ENCODE peak calls at places on chromosomes 11 and 22, in nine cellular contexts. Z is EH; H is aorta; K is activated naive CD4-positive, alpha-beta T cell treated with anti-CD3 and anti-CD28 coated beads, Interleukin-2, amount 10 ng/mL, durations not matched to agents 7 days and 5 days; M is heart left ventricle; I is ELR; Q is hepatic stellate cell; V is brain microvascular endothelial cell; G is T-helper 2 cell. X is an unnamed sample.

GRCh38 chr22:29689872-29690213 is 30.0 kb upstream of the CABP7 start:
- DNase-seq in K (peak), I (peak), V (peak), Z (peak), M (peak), G (peak), Q (peak), H (no peak), X (no peak)

GRCh38 chr11:66183581-66184048 is 84.8 kb upstream of the RAB1B start:
- DNase-seq in Q (no peak), V (peak), M (no peak), I (peak), K (no peak), Z (peak), H (no peak), G (no peak), X (no peak)

GRCh38 chr11:44003736-44004451 is 43.9 kb upstream of the ACCSL start:
- DNase-seq in G (no peak), V (no peak), K (no peak), Z (no peak), H (no peak), Q (no peak), I (no peak), M (peak), X (no peak)

GRCh38 chr22:30290318-30290678 is 993 bp upstream of the CASTOR1 start:
- DNase-seq in V (no peak), Z (peak), H (no peak), Q (no peak), K (no peak), M (no peak), G (no peak), I (peak), X (no peak)

GRCh38 chr11:12880327-12880726 is 128.8 kb upstream of the RASSF10 start:
- DNase-seq in Z (no peak), K (no peak), Q (no peak), V (no peak), G (no peak), I (no peak), M (no peak), H (no peak), X (no peak)

GRCh38 chr22:44337658-44338004 is 24.9 kb upstream of the SHISAL1 start:
- DNase-seq in Q (peak), K (no peak), M (no peak), H (peak), V (peak), I (peak), Z (peak), G (no peak), X (no peak)

GRCh38 chr22:26599505-26599904 is 9.6 kb upstream of the TPST2 start:
- DNase-seq in Z (no peak), Q (no peak), G (no peak), V (no peak), H (no peak), I (no peak), K (no peak), M (no peak), X (no peak)

GRCh38 chr11:106986261-106986660 is 32.0 kb downstream of the GUCY1A2 start:
- DNase-seq in I (peak), Z (peak), K (no peak), M (no peak), V (peak), Q (no peak), G (no peak), H (no peak), X (no peak)

GRCh38 chr11:46134540-46134939 is 13.3 kb upstream of the PHF21A start:
- DNase-seq in H (no peak), V (no peak), I (peak), K (no peak), Q (no peak), M (no peak), G (no peak), Z (no peak), X (no peak)

GRCh38 chr22:31818481-31819392 is 64.9 kb downstream of the DEPDC5 start:
- DNase-seq in Z (peak), G (peak), M (no peak), K (no peak), V (peak), Q (no peak), H (no peak), I (peak), X (no peak)

GRCh38 chr22:36730176-36730858 is 26.8 kb upstream of the CACNG2 start:
- DNase-seq in H (no peak), Z (no peak), I (no peak), M (no peak), Q (no peak), V (no peak), G (no peak), K (no peak), X (no peak)

GRCh38 chr11:122020902-122021301 is 95.1 kb downstream of the BLID start:
- DNase-seq in H (no peak), M (no peak), Q (no peak), Z (peak), K (no peak), G (no peak), I (peak), V (peak), X (no peak)

GRCh38 chr22:20268350-20269012 is 363 bp upstream of the RTN4R start:
- DNase-seq in Q (peak), I (peak), M (peak), K (peak), H (peak), G (peak), V (no peak), Z (peak), X (no peak)

GRCh38 chr22:48753381-48753730 is 1074.3 kb downstream of the BRD1 start:
- DNase-seq in M (no peak), I (no peak), Z (no peak), G (no peak), V (no peak), Q (no peak), H (no peak), K (no peak), X (no peak)

GRCh38 chr11:114820621-114821020 is 142.3 kb downstream of the NXPE2 start:
- DNase-seq in K (no peak), H (no peak), M (no peak), G (no peak), I (no peak), Z (no peak), V (no peak), Q (no peak), X (no peak)

GRCh38 chr11:22263613-22264012 is 70.7 kb downstream of the ANO5 start:
- DNase-seq in I (no peak), K (no peak), Q (no peak), V (no peak), H (no peak), M (no peak), Z (no peak), G (no peak), X (no peak)

GRCh38 chr11:26626346-26626745 is 54.3 kb upstream of the MUC15 start:
- DNase-seq in Q (no peak), Z (no peak), M (no peak), I (no peak), H (no peak), G (no peak), V (peak), K (no peak), X (no peak)

GRCh38 chr11:61883947-61884346 is 7.4 kb downstream of the FADS3 start:
- DNase-seq in K (no peak), V (no peak), H (no peak), M (no peak), Q (no peak), I (no peak), G (no peak), Z (no peak), X (no peak)

GRCh38 chr11:130737866-130738431 is 178.3 kb downstream of the SNX19 start:
- DNase-seq in K (no peak), H (peak), G (no peak), Q (peak), M (peak), I (peak), Z (peak), V (peak), X (no peak)

GRCh38 chr11:116507849-116508695 is 264.7 kb downstream of the BUD13 start:
- DNase-seq in G (no peak), I (no peak), Q (no peak), K (no peak), V (no peak), M (no peak), H (no peak), Z (no peak), X (no peak)

GRCh38 chr11:25737071-25737675 is 594.8 kb upstream of the ANO3 start:
- DNase-seq in H (no peak), Z (no peak), I (no peak), G (no peak), K (no peak), V (no peak), Q (no peak), M (no peak), X (no peak)

GRCh38 chr11:61495801-61496601 is 12.5 kb upstream of the LRRC10B start:
- DNase-seq in Q (no peak), Z (no peak), K (no peak), I (no peak), H (no peak), M (no peak), V (no peak), G (no peak), X (no peak)

GRCh38 chr11:94100253-94100652 is 28.4 kb upstream of the PANX1 start:
- DNase-seq in K (no peak), H (no peak), V (no peak), Z (no peak), I (no peak), Q (no peak), M (no peak), G (no peak), X (no peak)

GRCh38 chr11:60498853-60499252 is 6.3 kb downstream of the MS4A12 start:
- DNase-seq in G (no peak), Q (no peak), M (no peak), K (no peak), Z (no peak), I (no peak), V (no peak), H (no peak), X (no peak)

GRCh38 chr11:47177229-47177845 is 658 bp upstream of the ARFGAP2 start:
- DNase-seq in Q (peak), Z (peak), K (peak), M (peak), H (no peak), G (peak), I (peak), V (peak), X (peak)

GRCh38 chr11:96013459-96014213 is 89.7 kb upstream of the MTMR2 start:
- DNase-seq in V (no peak), M (no peak), Q (no peak), K (peak), Z (no peak), I (no peak), G (no peak), H (no peak), X (no peak)